ENCODE peak calls at places on chromosomes 4 and X, in five cellular contexts. G is choroid plexus epithelial cell, Z is right atrium auricular region, B is adrenal gland, X is DND-41. P is an unnamed sample.

GRCh38 chr4:69689530-69690111 is 36.6 kb upstream of the UGT2A1 start:
- DNase-seq in Z (no peak), B (no peak), G (peak), X (no peak), P (no peak)

GRCh38 chr4:152032722-152033131 is 271.9 kb upstream of the GATB start:
- DNase-seq in Z (no peak), B (peak), X (no peak), G (peak), P (no peak)

GRCh38 chrX:17537652-17538301 is 162.8 kb downstream of the NHS start:
- DNase-seq in B (no peak), X (no peak), Z (no peak), G (no peak), P (no peak)

GRCh38 chr4:120829113-120829831 is 93.3 kb downstream of the PRDM5 start:
- DNase-seq in Z (no peak), X (no peak), G (peak), B (no peak), P (no peak)

GRCh38 chrX:111955916-111956315 is 79.9 kb downstream of the TRPC5OS start:
- DNase-seq in Z (no peak), X (no peak), G (no peak), B (no peak), P (no peak)

GRCh38 chrX:130079824-130080406 is 30.4 kb downstream of the ELF4 start:
- DNase-seq in B (peak), G (peak), X (peak), Z (peak), P (peak)

GRCh38 chr4:152971053-152971452 is 34.9 kb downstream of the FHDC1 start:
- DNase-seq in X (no peak), Z (no peak), B (no peak), G (no peak), P (no peak)

GRCh38 chrX:1481636-1482529 is 29.2 kb upstream of the ASMTL start:
- DNase-seq in X (peak), G (peak), Z (peak), B (peak), P (peak)

GRCh38 chr4:182555997-182556418 is 312.8 kb downstream of the TENM3 start:
- DNase-seq in G (peak), B (no peak), X (no peak), Z (no peak), P (no peak)

GRCh38 chr4:69239777-69240176 is 25.2 kb upstream of the UGT2B11 start:
- DNase-seq in G (no peak), X (no peak), B (no peak), Z (no peak), P (no peak)

GRCh38 chrX:133913658-133914388 is 71.6 kb downstream of the GPC3 start:
- DNase-seq in B (no peak), G (no peak), Z (no peak), X (no peak), P (no peak)

GRCh38 chrX:150897371-150898319 is 823 bp downstream of the CD99L2 start:
- DNase-seq in Z (no peak), B (no peak), X (peak), G (peak), P (no peak)

GRCh38 chr4:113435893-113436292 is 325.6 kb downstream of the CAMK2D start:
- DNase-seq in B (no peak), Z (peak), X (no peak), G (peak), P (no peak)

GRCh38 chr4:130074096-130074495 is 978.1 kb downstream of the C4orf33 start:
- DNase-seq in Z (no peak), B (no peak), G (no peak), X (no peak), P (no peak)

GRCh38 chrX:50100188-50100587 is 100.6 kb downstream of the AKAP4 start:
- DNase-seq in X (no peak), Z (no peak), B (no peak), G (peak), P (no peak)

GRCh38 chrX:19758536-19758935 is 128.9 kb downstream of the SH3KBP1 start:
- DNase-seq in Z (no peak), X (no peak), B (no peak), G (no peak), P (no peak)

GRCh38 chr4:123478859-123479345 is 82.3 kb downstream of the SPRY1 start:
- DNase-seq in X (no peak), Z (no peak), B (no peak), G (peak), P (no peak)

GRCh38 chrX:68894513-68895338 is 65.9 kb downstream of the EFNB1 start:
- DNase-seq in Z (peak), G (peak), X (peak), B (peak), P (no peak)

GRCh38 chrX:154824638-154825037 is 9.8 kb downstream of the SMIM9 start:
- DNase-seq in Z (no peak), X (no peak), B (no peak), G (no peak), P (no peak)

GRCh38 chrX:17473021-17473420 is 98.0 kb downstream of the NHS start:
- DNase-seq in Z (no peak), G (no peak), B (no peak), X (no peak), P (no peak)

GRCh38 chrX:65932173-65933084 is 107.5 kb downstream of the VSIG4 start:
- DNase-seq in X (no peak), Z (no peak), G (no peak), B (no peak), P (no peak)

DNA sequence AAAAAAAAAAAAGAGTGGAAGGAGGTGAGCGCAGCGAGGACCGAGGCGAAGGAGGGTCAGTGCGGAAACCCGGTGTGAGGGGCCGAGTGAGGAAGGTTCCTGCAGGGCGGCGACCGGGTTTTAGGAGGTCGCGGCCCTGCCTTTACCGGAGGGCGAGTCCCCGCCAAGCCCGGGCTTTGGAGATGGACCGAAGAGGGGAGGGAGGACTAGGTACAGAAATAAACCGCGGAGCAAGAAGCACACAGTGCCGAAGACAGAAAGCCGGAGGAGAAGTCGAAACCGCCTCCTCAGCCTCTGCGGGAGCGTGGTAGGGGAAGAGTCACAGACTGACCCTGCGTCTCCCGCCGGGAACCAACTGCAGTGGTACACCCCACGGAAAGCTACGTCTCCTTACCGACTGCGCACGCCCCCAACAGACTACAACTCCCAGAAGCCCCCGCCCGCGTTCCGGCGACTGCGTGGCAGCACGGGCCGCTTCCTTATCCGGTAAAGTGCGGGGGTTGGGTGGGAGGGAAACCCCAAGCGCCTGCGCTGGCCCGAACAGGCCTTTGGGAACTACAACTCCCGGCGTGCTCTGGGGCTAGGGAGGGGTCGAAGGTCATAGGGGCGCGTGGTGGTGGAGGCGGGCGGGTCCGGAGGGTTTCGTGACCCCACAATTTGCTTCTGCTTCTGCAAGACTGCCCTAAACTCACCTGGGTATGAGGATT is at the start of gene NFXL1:
- DNase-seq in G (peak), Z (peak), B (peak), X (peak), P (peak)
- TF ChIP-seq CTCF in G (no peak), Z (no peak), B (peak), X (peak), P (no peak)

GRCh38 chr4:2069986-2070385 is 10.9 kb downstream of the NAT8L start:
- DNase-seq in B (no peak), G (no peak), X (no peak), Z (no peak), P (no peak)

GRCh38 chr4:2068198-2068470 is 9.0 kb downstream of the NAT8L start:
- DNase-seq in X (no peak), Z (no peak), G (no peak), B (no peak), P (no peak)

GRCh38 chr4:2068566-2068965 is 9.4 kb downstream of the NAT8L start:
- DNase-seq in Z (no peak), G (no peak), X (no peak), B (no peak), P (no peak)

GRCh38 chr4:2070421-2071251 is 11.5 kb downstream of the NAT8L start:
- DNase-seq in X (no peak), B (no peak), G (no peak), Z (no peak), P (no peak)

DNA sequence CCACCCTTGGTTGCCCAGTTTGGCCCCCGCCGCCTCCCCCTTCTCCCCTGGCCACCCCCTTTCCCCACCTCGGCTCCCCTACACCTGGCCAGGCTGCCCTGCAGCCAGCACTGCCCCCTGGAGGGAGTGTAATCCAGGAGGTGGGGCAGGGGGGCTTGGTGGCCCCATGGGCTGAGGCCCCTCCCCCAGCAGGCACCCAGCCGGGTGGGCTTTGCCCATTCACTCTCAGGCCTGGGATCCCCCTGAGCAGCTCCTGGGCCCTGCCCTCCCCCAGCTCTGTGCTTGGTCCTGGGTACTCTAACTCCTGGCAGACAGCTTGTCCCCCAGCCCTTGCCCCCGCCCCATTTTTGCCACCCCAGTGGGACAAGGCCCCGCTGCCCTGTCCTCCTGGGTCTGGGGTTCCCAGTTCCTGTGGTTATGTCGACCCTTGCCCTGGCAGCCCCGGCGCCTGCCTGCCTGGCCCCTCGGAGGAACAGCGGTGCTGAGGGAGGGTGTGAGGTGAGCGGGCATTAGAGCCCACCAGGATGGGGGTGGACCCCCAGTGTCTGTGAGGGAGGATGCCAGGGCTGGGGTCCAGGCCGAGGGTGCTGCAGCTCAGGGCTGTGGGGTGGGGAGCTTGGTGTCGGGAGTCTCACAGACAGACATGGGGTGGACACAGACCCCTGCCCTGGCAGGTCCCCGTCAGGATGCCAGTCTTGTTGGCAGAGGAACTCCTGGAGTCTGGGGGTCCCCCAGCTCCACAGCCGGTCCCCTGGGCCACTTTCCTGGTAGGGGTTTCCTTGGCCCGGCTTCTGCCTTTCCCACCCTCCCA is 10.2 kb downstream of the NAT8L start:
- DNase-seq in B (no peak), X (no peak), Z (no peak), G (no peak), P (no peak)
- TF ChIP-seq CTCF in B (no peak), X (no peak), Z (no peak), G (no peak), P (no peak)

DNA sequence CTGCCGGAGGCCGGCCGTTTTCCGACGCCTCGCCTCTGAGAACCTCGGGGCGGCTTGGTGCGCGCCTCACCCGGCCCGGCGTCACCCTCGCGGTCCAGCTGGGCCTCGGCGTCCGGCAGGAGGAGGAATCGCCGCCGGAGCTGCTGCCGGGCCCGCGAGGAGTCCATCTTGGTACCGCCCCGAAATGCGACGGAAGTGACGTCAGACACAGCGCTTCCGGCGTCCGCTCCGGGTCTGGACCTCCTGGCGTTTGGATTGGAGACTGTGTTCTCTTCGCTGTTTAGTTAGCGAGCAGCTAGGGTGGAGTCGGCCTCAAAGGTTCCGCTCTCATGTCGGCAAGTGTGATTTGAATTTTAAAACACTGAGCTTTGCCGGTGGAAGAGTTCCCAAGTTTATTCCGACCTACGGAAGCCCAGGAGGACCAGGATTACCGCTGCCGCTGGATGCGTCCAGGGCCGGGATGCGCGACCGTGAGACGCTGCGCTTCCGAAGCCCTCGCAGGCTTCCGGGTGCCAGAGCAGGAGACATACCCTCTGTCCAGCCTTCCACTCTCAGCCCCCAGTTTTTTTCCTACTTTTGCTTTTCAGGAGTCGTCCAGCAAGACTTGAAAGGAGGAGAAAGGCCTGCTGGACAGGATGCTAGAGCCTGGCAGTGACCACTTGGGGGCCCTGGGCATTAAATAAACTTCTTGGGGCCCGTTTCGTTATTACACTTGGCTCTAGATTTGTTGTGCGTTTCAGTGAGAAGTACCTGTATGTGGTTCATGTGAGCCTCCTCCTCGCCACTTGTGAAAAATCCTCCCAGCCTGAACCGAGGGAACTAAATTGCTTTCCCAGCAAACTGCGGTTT is at the start of gene TMEM128:
- DNase-seq in G (peak), X (peak), B (peak), Z (peak), P (peak)
- TF ChIP-seq CTCF in G (peak), X (peak), B (peak), Z (peak), P (no peak)

GRCh38 chr4:20124317-20125026 is 127.2 kb upstream of the SLIT2 start:
- DNase-seq in X (no peak), G (no peak), Z (no peak), B (no peak), P (no peak)
- TF ChIP-seq CTCF in X (no peak), G (no peak), Z (no peak), B (no peak), P (no peak)

GRCh38 chrX:70970482-70970999 is 39.6 kb upstream of the SLC7A3 start:
- DNase-seq in G (peak), X (no peak), Z (no peak), B (no peak), P (peak)
- TF ChIP-seq CTCF in G (peak), X (peak), Z (peak), B (peak), P (peak)

GRCh38 chr4:143581331-143581961 is 67.9 kb downstream of the SMARCA5 start:
- DNase-seq in G (no peak), Z (no peak), B (no peak), X (peak), P (no peak)
- TF ChIP-seq CTCF in G (peak), Z (no peak), B (no peak), X (peak), P (no peak)

GRCh38 chr4:107213410-107213809 is 177.3 kb upstream of the DKK2 start:
- DNase-seq in B (no peak), G (no peak), X (no peak), Z (no peak), P (no peak)
- TF ChIP-seq CTCF in B (no peak), G (no peak), X (no peak), Z (no peak), P (no peak)

DNA sequence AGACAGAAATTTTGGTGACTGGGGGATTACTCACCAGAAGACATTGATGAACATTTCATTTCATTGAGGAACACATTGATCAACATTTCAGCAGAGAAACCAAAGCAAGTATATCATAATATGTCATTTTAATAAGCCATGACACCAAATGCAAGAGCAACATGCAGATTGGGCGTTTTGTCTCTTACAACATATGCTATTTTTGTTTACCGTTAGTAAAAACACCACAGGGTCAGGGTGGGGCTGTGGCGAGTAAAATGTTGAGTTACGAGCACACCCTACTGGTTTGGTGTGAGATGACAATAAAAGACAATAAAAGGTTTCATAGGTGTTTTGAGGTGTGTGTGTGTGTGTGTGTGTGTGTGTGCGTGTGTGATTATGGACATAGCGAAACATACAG is 294.5 kb downstream of the PDGFC start:
- DNase-seq in B (no peak), G (peak), X (no peak), Z (no peak), P (peak)
- TF ChIP-seq CTCF in B (peak), G (peak), X (no peak), Z (peak), P (no peak)

P was measured in GM10248.